ENCODE peak calls at places on chromosome 10, in eight cellular contexts. T is activated CD4-positive, CD25-positive, alpha-beta regulatory T cell treated with anti-CD3 and anti-CD28 coated beads, Interleukin-2, amount 50 U/mL, for 72 hours; O is stimulated activated CD8-positive, alpha-beta memory T cell treated with anti-CD3 and anti-CD28 coated beads, Interleukin-2, amount 100 ng/mL, for 1 hour; W is GM10248; K is type B pancreatic cell; U is activated CD4-positive, alpha-beta T cell treated with anti-CD3 and anti-CD28 coated beads, Interleukin-2, amount 50 U/mL, for 48 hours; I is GM19239; G is NAMALWA. R is an unnamed sample.

GRCh38 chr10:103610921-103611511 is 117.5 kb downstream of the NEURL1 start:
- DNase-seq in T (no peak), O (no peak), W (no peak), K (no peak), U (no peak), I (no peak), G (no peak), R (no peak)

GRCh38 chr10:98128802-98129201 is 5.7 kb upstream of the R3HCC1L start:
- DNase-seq in T (no peak), O (no peak), W (no peak), K (no peak), U (no peak), I (no peak), G (no peak), R (no peak)

GRCh38 chr10:74072503-74072902 is 74.6 kb downstream of the VCL start:
- DNase-seq in T (no peak), O (no peak), W (no peak), K (no peak), U (no peak), I (no peak), G (no peak), R (no peak)

GRCh38 chr10:7945469-7946187 is 108.9 kb upstream of the GATA3 start:
- DNase-seq in T (no peak), O (no peak), W (no peak), K (no peak), U (no peak), I (no peak), G (no peak), R (no peak)

GRCh38 chr10:112949128-112949823 is 771 bp upstream of the TCF7L2 start:
- DNase-seq in T (no peak), O (no peak), W (no peak), K (no peak), U (no peak), I (no peak), G (peak; percentile 34), R (no peak)

GRCh38 chr10:79293841-79294705 is 53.2 kb upstream of the PPIF start:
- DNase-seq in T (no peak), O (no peak), W (no peak), K (no peak), U (no peak), I (no peak), G (no peak), R (peak; percentile 96)

GRCh38 chr10:43843331-43844101 is 194.8 kb upstream of the ZNF32 start:
- DNase-seq in T (no peak), O (no peak), W (no peak), K (no peak), U (no peak), I (no peak), G (no peak), R (no peak)

GRCh38 chr10:48215148-48215982 is 59.1 kb downstream of the FRMPD2 start:
- DNase-seq in T (peak; percentile 47), O (no peak), W (peak; percentile 48), K (no peak), U (peak; percentile 62), I (peak; percentile 32), G (peak; percentile 60), R (no peak)

GRCh38 chr10:102775973-102776669 is 32.4 kb downstream of the WBP1L start:
- DNase-seq in T (no peak), O (no peak), W (no peak), K (no peak), U (no peak), I (no peak), G (no peak), R (peak; percentile 80)

GRCh38 chr10:19488592-19489280 is 327.5 kb upstream of the PLXDC2 start:
- DNase-seq in T (no peak), O (no peak), W (no peak), K (peak; percentile 70), U (no peak), I (no peak), G (no peak), R (peak; percentile 38)

GRCh38 chr10:14184841-14185500 is 145.8 kb downstream of the FRMD4A start:
- DNase-seq in T (no peak), O (no peak), W (peak; percentile 61), K (no peak), U (peak; percentile 63), I (peak; percentile 30), G (peak; percentile 80), R (no peak)

GRCh38 chr10:121324678-121325213 is 273.5 kb downstream of the FGFR2 start:
- DNase-seq in T (no peak), O (no peak), W (no peak), K (no peak), U (no peak), I (no peak), G (no peak), R (no peak)

GRCh38 chr10:32981760-32982159 is 23.7 kb upstream of the ITGB1 start:
- DNase-seq in T (no peak), O (no peak), W (no peak), K (no peak), U (no peak), I (no peak), G (no peak), R (no peak)

GRCh38 chr10:51034769-51035168 is 39.5 kb upstream of the PRKG1 start:
- DNase-seq in T (no peak), O (no peak), W (no peak), K (no peak), U (no peak), I (no peak), G (no peak), R (no peak)

R was measured in CD14-positive monocyte.